ENCODE peak calls at places on chromosomes 2 and 18, in seven cellular contexts. K is K562, Y is GM12892, D is SK-N-SH, U is H1, W is HepG2, X is GM12878. G is an unnamed sample.

GRCh38 chr2:28338046-28338753 is 54.5 kb upstream of the FOSL2 start:
- DNase-seq in K (no peak), Y (no peak), D (no peak), U (no peak), W (no peak), X (no peak), G (no peak)

GRCh38 chr2:233100192-233100998 is 40.3 kb downstream of the INPP5D start:
- DNase-seq in K (no peak), Y (peak), D (no peak), U (no peak), W (no peak), X (peak), G (no peak)

GRCh38 chr2:8676915-8677645 is 4.8 kb upstream of the ID2 start:
- DNase-seq in K (no peak), Y (no peak), D (peak), U (no peak), W (no peak), X (no peak), G (no peak)

GRCh38 chr2:112794131-112794733 is 9.9 kb upstream of the IL1A start:
- DNase-seq in K (peak), Y (no peak), D (no peak), U (no peak), W (peak), X (no peak), G (no peak)

GRCh38 chr2:34012728-34013302 is 413.7 kb upstream of the FAM98A start:
- DNase-seq in K (no peak), Y (no peak), D (peak), U (peak), W (peak), X (no peak), G (peak)

GRCh38 chr2:84278386-84278785 is 180.7 kb downstream of the SUCLG1 start:
- DNase-seq in K (no peak), Y (no peak), D (no peak), U (no peak), W (no peak), X (no peak), G (no peak)

GRCh38 chr2:21055451-21055850 is 11.6 kb upstream of the APOB start:
- DNase-seq in K (no peak), Y (no peak), D (no peak), U (no peak), W (no peak), X (no peak), G (no peak)

GRCh38 chr18:21444465-21445023 is 156.0 kb downstream of the ESCO1 start:
- DNase-seq in K (peak), Y (peak), D (peak), U (no peak), W (peak), X (no peak), G (peak)

GRCh38 chr2:217802876-217803638 is 199.7 kb downstream of the TNS1 start:
- DNase-seq in K (no peak), Y (no peak), D (no peak), U (no peak), W (no peak), X (no peak), G (no peak)

DNA sequence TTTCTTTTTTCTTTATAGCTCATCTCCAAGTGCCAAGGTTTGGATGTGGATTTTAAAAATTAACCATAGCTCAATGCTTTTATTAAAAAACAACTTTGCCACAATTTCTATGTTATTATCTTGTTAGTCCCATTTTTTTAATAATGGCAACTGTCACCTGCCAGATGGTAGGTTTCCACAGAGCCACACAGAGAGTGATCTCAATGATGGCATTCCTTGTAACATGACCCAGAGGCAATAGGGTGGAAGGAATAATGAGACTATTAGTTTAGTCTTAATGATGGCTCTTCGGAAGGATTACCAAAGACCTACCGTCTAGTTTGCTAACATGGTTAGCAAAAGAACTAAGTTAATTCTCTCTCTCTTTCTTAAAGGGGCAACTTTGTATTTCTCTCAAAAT is 64.0 kb downstream of the REL start:
- DNase-seq in K (no peak), Y (no peak), D (no peak), U (no peak), W (no peak), X (no peak), G (no peak)
- TF ChIP-seq TAF1 in K (no peak), Y (no peak), D (no peak), U (no peak), W (no peak), X (no peak), G (no peak)

GRCh38 chr2:100383954-100384353 is 33.5 kb downstream of the CHST10 start:
- DNase-seq in K (no peak), Y (no peak), D (no peak), U (no peak), W (no peak), X (no peak), G (no peak)
- TF ChIP-seq TAF1 in K (no peak), Y (no peak), D (no peak), U (no peak), W (no peak), X (no peak), G (no peak)

DNA sequence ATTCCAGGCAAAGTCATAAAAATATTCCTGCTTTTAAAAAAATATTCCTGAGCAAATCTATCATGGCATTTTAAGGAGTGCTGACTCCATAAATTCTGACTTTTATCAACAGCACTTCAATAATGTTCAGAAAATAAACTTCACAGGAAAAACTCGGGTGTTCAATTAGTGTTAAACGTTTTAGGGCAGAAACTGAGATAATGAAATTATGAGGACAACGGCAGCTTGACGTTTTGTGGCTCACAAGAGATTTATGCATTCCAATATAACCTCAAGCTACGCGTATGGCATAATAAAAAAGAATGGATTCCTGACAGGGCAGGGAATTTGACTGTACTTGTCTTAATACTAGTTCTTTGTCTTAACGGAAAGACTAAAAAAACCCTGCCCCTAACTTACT is 133.2 kb downstream of the ICOS start:
- DNase-seq in K (no peak), Y (no peak), D (no peak), U (no peak), W (no peak), X (no peak), G (no peak)
- TF ChIP-seq TAF1 in K (no peak), Y (no peak), D (no peak), U (no peak), W (no peak), X (no peak), G (no peak)

GRCh38 chr2:132623096-132623839 is 46.7 kb downstream of the LYPD1 start:
- DNase-seq in K (no peak), Y (no peak), D (no peak), U (no peak), W (no peak), X (no peak), G (no peak)
- TF ChIP-seq TAF1 in K (no peak), Y (no peak), D (peak), U (no peak), W (no peak), X (no peak), G (no peak)

G was measured in GM12891.